ENCODE peak calls at places on chromosomes 3 and 15, in four cellular contexts. One of them, this sample, is unnamed.

GRCh38 chr3:72462611-72463011 is 385.6 kb downstream of the SHQ1 start:
- DNase-seq in MV-4-11: no peak
- DNase-seq in epithelial cell of esophagus: no peak
- DNase-seq in EL: no peak
- DNase-seq in this sample: no peak

GRCh38 chr3:18194431-18194830 is 230.7 kb downstream of the SATB1 start:
- DNase-seq in EL: peak; percentile 6
- DNase-seq in MV-4-11: peak; percentile 87
- DNase-seq in epithelial cell of esophagus: peak; percentile 28
- DNase-seq in this sample: peak; percentile 73

GRCh38 chr15:88480981-88481380 is 13.5 kb downstream of the MRPS11 start:
- DNase-seq in epithelial cell of esophagus: no peak
- DNase-seq in MV-4-11: no peak
- DNase-seq in EL: no peak
- DNase-seq in this sample: no peak

GRCh38 chr3:102106421-102107097 is 257.2 kb downstream of the NFKBIZ start:
- DNase-seq in MV-4-11: no peak
- DNase-seq in epithelial cell of esophagus: peak; percentile 41
- DNase-seq in EL: peak; percentile 72
- DNase-seq in this sample: no peak

GRCh38 chr3:73490453-73491311 is 134.1 kb downstream of the PDZRN3 start:
- DNase-seq in epithelial cell of esophagus: no peak
- DNase-seq in MV-4-11: no peak
- DNase-seq in EL: peak; percentile 40
- DNase-seq in this sample: no peak

GRCh38 chr15:81113861-81114261 is 20.2 kb upstream of the CFAP161 start:
- DNase-seq in epithelial cell of esophagus: peak; percentile 78
- DNase-seq in EL: no peak
- DNase-seq in MV-4-11: no peak
- DNase-seq in this sample: no peak

GRCh38 chr3:72127843-72128242 is 342.9 kb upstream of the PROK2 start:
- DNase-seq in EL: peak; percentile 25
- DNase-seq in MV-4-11: peak; percentile 91
- DNase-seq in epithelial cell of esophagus: peak; percentile 75
- DNase-seq in this sample: peak; percentile 38

GRCh38 chr15:72502220-72502809 is 28.2 kb downstream of the ARIH1 start:
- DNase-seq in epithelial cell of esophagus: no peak
- DNase-seq in EL: no peak
- DNase-seq in MV-4-11: no peak
- DNase-seq in this sample: no peak

GRCh38 chr3:195577645-195578177 is 6.0 kb downstream of the APOD start:
- DNase-seq in EL: no peak
- DNase-seq in MV-4-11: peak; percentile 42
- DNase-seq in epithelial cell of esophagus: no peak
- DNase-seq in this sample: no peak

GRCh38 chr3:157231071-157231470 is 71.1 kb upstream of the CCNL1 start:
- DNase-seq in epithelial cell of esophagus: no peak
- DNase-seq in MV-4-11: no peak
- DNase-seq in EL: peak; percentile 49
- DNase-seq in this sample: no peak

GRCh38 chr3:144521131-144521530 is 549.5 kb downstream of the DIPK2A start:
- DNase-seq in EL: no peak
- DNase-seq in epithelial cell of esophagus: no peak
- DNase-seq in MV-4-11: no peak
- DNase-seq in this sample: no peak

GRCh38 chr15:79007066-79007465 is 62.2 kb upstream of the CTSH start:
- DNase-seq in MV-4-11: peak; percentile 75
- DNase-seq in EL: no peak
- DNase-seq in epithelial cell of esophagus: peak; percentile 47
- DNase-seq in this sample: peak; percentile 27

GRCh38 chr3:141661229-141662196 is 76.6 kb upstream of the RNF7 start:
- DNase-seq in EL: no peak
- DNase-seq in MV-4-11: peak; percentile 26
- DNase-seq in epithelial cell of esophagus: no peak
- DNase-seq in this sample: no peak

GRCh38 chr3:152650177-152650576 is 184.8 kb upstream of the P2RY1 start:
- DNase-seq in epithelial cell of esophagus: no peak
- DNase-seq in MV-4-11: no peak
- DNase-seq in EL: no peak
- DNase-seq in this sample: no peak

GRCh38 chr3:135503429-135504083 is 462.0 kb upstream of the PPP2R3A start:
- DNase-seq in MV-4-11: peak; percentile 18
- DNase-seq in EL: peak; percentile 60
- DNase-seq in epithelial cell of esophagus: peak; percentile 56
- DNase-seq in this sample: peak; percentile 58